ENCODE peak calls at places on chromosomes 2 and 18, in eight cellular contexts. L, T, P, D, N, S, Q and W are unnamed samples.
A peak's percentile ranks its signal among the peaks of the same experiment; 100 is the strongest.

GRCh38 chr2:71743995-71744675 is 290.8 kb downstream of the DYSF start:
- DNase-seq in L (no peak), P (no peak), N (peak; percentile 53), T (no peak), Q (no peak), D (no peak), S (no peak), W (no peak)

GRCh38 chr2:168343586-168343985 is 96.2 kb upstream of the STK39 start:
- DNase-seq in N (peak; percentile 56), Q (no peak), S (no peak), P (peak; percentile 49), L (no peak), T (no peak), D (peak; percentile 39), W (peak; percentile 60)

GRCh38 chr2:74632939-74633312 is 15.2 kb downstream of the M1AP start:
- DNase-seq in N (peak; percentile 8), T (no peak), D (no peak), Q (no peak), L (no peak), P (no peak), S (no peak), W (no peak)

GRCh38 chr2:183903026-183903425 is 695.3 kb upstream of the ZNF804A start:
- DNase-seq in P (no peak), S (no peak), D (no peak), L (no peak), Q (no peak), N (peak; percentile 20), T (no peak), W (no peak)

GRCh38 chr18:58992301-58993231 is 127.9 kb downstream of the ZNF532 start:
- DNase-seq in L (no peak), N (no peak), S (no peak), T (peak; percentile 7), P (no peak), D (no peak), Q (no peak), W (peak; percentile 52)

GRCh38 chr18:58687871-58688308 is 16.6 kb downstream of the MALT1 start:
- DNase-seq in Q (no peak), N (no peak), T (no peak), S (no peak), P (no peak), L (no peak), D (no peak), W (no peak)

GRCh38 chr2:153057743-153058142 is 339.3 kb downstream of the ARL6IP6 start:
- DNase-seq in T (no peak), S (no peak), P (no peak), N (no peak), L (no peak), D (no peak), Q (no peak), W (no peak)

GRCh38 chr2:52404866-52405265 is 1362.7 kb upstream of the CHAC2 start:
- DNase-seq in L (no peak), D (no peak), T (peak; percentile 67), S (no peak), N (no peak), Q (no peak), P (no peak), W (no peak)

GRCh38 chr2:207046642-207047213 is 107.4 kb downstream of the CPO start:
- DNase-seq in L (no peak), N (peak; percentile 38), T (peak; percentile 82), S (no peak), P (no peak), D (no peak), Q (no peak), W (peak; percentile 68)

GRCh38 chr18:74456409-74457042 is 582 bp downstream of the DIPK1C start:
- DNase-seq in T (no peak), D (no peak), N (no peak), L (no peak), S (no peak), P (no peak), Q (no peak), W (no peak)

GRCh38 chr18:48923746-48924580 is 26.8 kb downstream of the SMAD7 start:
- DNase-seq in T (peak; percentile 19), P (no peak), D (no peak), N (peak; percentile 76), Q (no peak), L (peak; percentile 73), S (no peak), W (peak; percentile 57)

GRCh38 chr2:86704482-86704971 is 15.6 kb upstream of the RMND5A start:
- DNase-seq in Q (no peak), L (no peak), S (peak; percentile 82), D (peak; percentile 77), T (no peak), N (peak; percentile 67), P (peak; percentile 69), W (peak; percentile 81)

GRCh38 chr2:219331560-219332213 is 857 bp downstream of the RESP18 start:
- DNase-seq in T (no peak), Q (peak; percentile 41), P (peak; percentile 18), L (no peak), S (no peak), N (peak; percentile 13), D (peak; percentile 55), W (peak; percentile 26)

GRCh38 chr2:20448246-20449046 is 1.6 kb downstream of the RHOB start:
- DNase-seq in Q (no peak), L (peak; percentile 76), P (no peak), D (no peak), N (peak; percentile 29), T (no peak), S (peak; percentile 26), W (peak; percentile 64)

GRCh38 chr2:180062178-180062577 is 55.1 kb upstream of the CWC22 start:
- DNase-seq in S (no peak), L (no peak), Q (no peak), D (no peak), N (no peak), T (no peak), P (no peak), W (no peak)

GRCh38 chr2:238352361-238352760 is 32.0 kb downstream of the TRAF3IP1 start:
- DNase-seq in L (no peak), S (no peak), T (no peak), D (no peak), Q (no peak), N (no peak), P (no peak), W (no peak)

GRCh38 chr2:104473568-104473967 is 380.3 kb upstream of the POU3F3 start:
- DNase-seq in L (no peak), P (no peak), S (no peak), N (no peak), D (no peak), Q (no peak), T (peak; percentile 55), W (no peak)

GRCh38 chr18:48838921-48839818 is 111.6 kb downstream of the SMAD7 start:
- DNase-seq in N (peak; percentile 82), L (peak; percentile 82), S (no peak), Q (no peak), D (peak; percentile 43), P (peak; percentile 57), T (peak; percentile 69), W (peak; percentile 74)

GRCh38 chr2:223109341-223109740 is 57.4 kb downstream of the KCNE4 start:
- DNase-seq in Q (no peak), N (peak; percentile 25), S (no peak), P (peak; percentile 72), L (no peak), T (no peak), D (no peak), W (no peak)

GRCh38 chr2:43508209-43508608 is 87.6 kb downstream of the THADA start:
- DNase-seq in N (no peak), L (no peak), T (no peak), D (no peak), Q (no peak), S (no peak), P (no peak), W (no peak)

GRCh38 chr18:46019956-46020355 is 52.1 kb downstream of the PSTPIP2 start:
- DNase-seq in N (no peak), Q (no peak), L (no peak), D (no peak), S (no peak), T (no peak), P (no peak), W (peak; percentile 12)

GRCh38 chr2:153230977-153231376 is 247.6 kb downstream of the RPRM start:
- DNase-seq in L (no peak), P (no peak), N (no peak), Q (no peak), S (no peak), T (no peak), D (no peak), W (no peak)

GRCh38 chr2:238466242-238466598 is 39.5 kb downstream of the ASB1 start:
- DNase-seq in N (no peak), S (no peak), T (no peak), L (no peak), P (no peak), Q (no peak), D (no peak), W (no peak)

GRCh38 chr2:26186371-26186770 is 13.5 kb downstream of the GAREM2 start:
- DNase-seq in N (no peak), L (no peak), T (no peak), P (no peak), Q (no peak), S (no peak), D (no peak), W (no peak)

GRCh38 chr2:108124733-108125132 is 115.0 kb upstream of the SULT1C3 start:
- DNase-seq in L (no peak), T (no peak), Q (no peak), D (no peak), P (no peak), N (peak; percentile 34), S (no peak), W (no peak)

GRCh38 chr2:237909801-237910475 is 50.5 kb downstream of the RAMP1 start:
- DNase-seq in T (no peak), Q (no peak), S (no peak), D (no peak), P (no peak), L (peak; percentile 58), N (no peak), W (no peak)

GRCh38 chr2:101706819-101707177 is 9.3 kb downstream of the MAP4K4 start:
- DNase-seq in N (no peak), P (no peak), D (no peak), T (peak; percentile 37), L (no peak), S (no peak), Q (no peak), W (no peak)

GRCh38 chr2:10057231-10058107 is 14.1 kb downstream of the KLF11 start:
- DNase-seq in L (peak; percentile 86), Q (no peak), T (peak; percentile 60), P (peak; percentile 60), N (peak; percentile 80), S (no peak), D (peak; percentile 74), W (peak; percentile 81)

GRCh38 chr2:233267516-233268245 is 16.2 kb downstream of the ATG16L1 start:
- DNase-seq in P (no peak), N (no peak), L (no peak), S (no peak), D (no peak), Q (peak; percentile 60), T (no peak), W (no peak)

GRCh38 chr2:46225730-46226129 is 71.5 kb upstream of the EPAS1 start:
- DNase-seq in N (no peak), L (no peak), D (no peak), S (no peak), Q (no peak), T (no peak), P (no peak), W (no peak)

GRCh38 chr2:109339519-109339991 is 210.6 kb downstream of the SH3RF3 start:
- DNase-seq in Q (no peak), D (no peak), S (no peak), P (peak; percentile 22), N (peak; percentile 91), L (no peak), T (no peak), W (peak; percentile 77)